ENCODE peak calls at places on chromosomes 3 and 15, in six cellular contexts. N, T, G, P, I and U are unnamed samples.

GRCh38 chr3:98991393-98991792 is 89.9 kb upstream of the DCBLD2 start:
- ATAC-seq in N (no peak), T (no peak), G (no peak), P (no peak), I (peak; percentile 71), U (no peak)

GRCh38 chr3:62445267-62445666 is 71.9 kb upstream of the FEZF2 start:
- ATAC-seq in N (no peak), T (no peak), G (no peak), P (no peak), I (peak; percentile 58), U (no peak)

GRCh38 chr3:122084795-122085194 is 29.6 kb downstream of the CD86 start:
- ATAC-seq in N (no peak), T (no peak), G (no peak), P (no peak), I (no peak), U (no peak)

GRCh38 chr3:13223574-13224237 is 150.5 kb upstream of the IQSEC1 start:
- ATAC-seq in N (no peak), T (peak; percentile 85), G (peak; percentile 19), P (no peak), I (no peak), U (no peak)

GRCh38 chr3:126450744-126451143 is 24.9 kb downstream of the ZXDC start:
- ATAC-seq in N (no peak), T (no peak), G (no peak), P (no peak), I (no peak), U (no peak)

GRCh38 chr15:52434885-52435284 is 93.8 kb downstream of the MYO5A start:
- ATAC-seq in N (no peak), T (no peak), G (no peak), P (no peak), I (no peak), U (no peak)

GRCh38 chr3:8864570-8865350 is 95.3 kb upstream of the OXTR start:
- ATAC-seq in N (no peak), T (no peak), G (no peak), P (no peak), I (peak; percentile 59), U (no peak)

GRCh38 chr3:80994085-80994665 is 767.3 kb downstream of the GBE1 start:
- ATAC-seq in N (no peak), T (peak; percentile 40), G (no peak), P (no peak), I (peak; percentile 33), U (no peak)

GRCh38 chr3:45208587-45208986 is 17.5 kb downstream of the TMEM158 start:
- ATAC-seq in N (no peak), T (no peak), G (no peak), P (no peak), I (peak; percentile 48), U (no peak)

GRCh38 chr3:14199641-14200040 is 21.0 kb downstream of the LSM3 start:
- ATAC-seq in N (no peak), T (no peak), G (no peak), P (no peak), I (no peak), U (no peak)

GRCh38 chr3:143476965-143477640 is 357.5 kb downstream of the CHST2 start:
- ATAC-seq in N (no peak), T (no peak), G (peak; percentile 65), P (no peak), I (no peak), U (no peak)

GRCh38 chr15:38454687-38455071 is 752 bp downstream of the FAM98B start:
- ATAC-seq in N (no peak), T (peak; percentile 70), G (peak; percentile 15), P (no peak), I (peak; percentile 12), U (no peak)

GRCh38 chr3:46407976-46408375 is 917 bp downstream of the CCRL2 start:
- ATAC-seq in N (no peak), T (no peak), G (no peak), P (no peak), I (no peak), U (no peak)

GRCh38 chr3:16254933-16255725 is 9.6 kb downstream of the DPH3 start:
- ATAC-seq in N (no peak), T (no peak), G (peak; percentile 34), P (no peak), I (peak; percentile 12), U (no peak)

GRCh38 chr3:148791296-148791695 is 36.3 kb upstream of the CPB1 start:
- ATAC-seq in N (no peak), T (no peak), G (no peak), P (no peak), I (no peak), U (no peak)

GRCh38 chr3:37039447-37039846 is 46.1 kb downstream of the MLH1 start:
- ATAC-seq in N (peak; percentile 19), T (no peak), G (no peak), P (no peak), I (no peak), U (no peak)

GRCh38 chr3:126077754-126078153 is 6.2 kb downstream of the SLC41A3 start:
- ATAC-seq in N (no peak), T (no peak), G (no peak), P (no peak), I (no peak), U (no peak)

GRCh38 chr3:17744693-17745092 is 2.3 kb upstream of the TBC1D5 start:
- ATAC-seq in N (no peak), T (no peak), G (no peak), P (no peak), I (no peak), U (no peak)

GRCh38 chr3:171488479-171488878 is 28.3 kb upstream of the TNIK start:
- ATAC-seq in N (no peak), T (no peak), G (no peak), P (no peak), I (no peak), U (no peak)

GRCh38 chr3:147008886-147009285 is 397.5 kb downstream of the ZIC4 start:
- ATAC-seq in N (no peak), T (no peak), G (no peak), P (no peak), I (no peak), U (no peak)

DNA sequence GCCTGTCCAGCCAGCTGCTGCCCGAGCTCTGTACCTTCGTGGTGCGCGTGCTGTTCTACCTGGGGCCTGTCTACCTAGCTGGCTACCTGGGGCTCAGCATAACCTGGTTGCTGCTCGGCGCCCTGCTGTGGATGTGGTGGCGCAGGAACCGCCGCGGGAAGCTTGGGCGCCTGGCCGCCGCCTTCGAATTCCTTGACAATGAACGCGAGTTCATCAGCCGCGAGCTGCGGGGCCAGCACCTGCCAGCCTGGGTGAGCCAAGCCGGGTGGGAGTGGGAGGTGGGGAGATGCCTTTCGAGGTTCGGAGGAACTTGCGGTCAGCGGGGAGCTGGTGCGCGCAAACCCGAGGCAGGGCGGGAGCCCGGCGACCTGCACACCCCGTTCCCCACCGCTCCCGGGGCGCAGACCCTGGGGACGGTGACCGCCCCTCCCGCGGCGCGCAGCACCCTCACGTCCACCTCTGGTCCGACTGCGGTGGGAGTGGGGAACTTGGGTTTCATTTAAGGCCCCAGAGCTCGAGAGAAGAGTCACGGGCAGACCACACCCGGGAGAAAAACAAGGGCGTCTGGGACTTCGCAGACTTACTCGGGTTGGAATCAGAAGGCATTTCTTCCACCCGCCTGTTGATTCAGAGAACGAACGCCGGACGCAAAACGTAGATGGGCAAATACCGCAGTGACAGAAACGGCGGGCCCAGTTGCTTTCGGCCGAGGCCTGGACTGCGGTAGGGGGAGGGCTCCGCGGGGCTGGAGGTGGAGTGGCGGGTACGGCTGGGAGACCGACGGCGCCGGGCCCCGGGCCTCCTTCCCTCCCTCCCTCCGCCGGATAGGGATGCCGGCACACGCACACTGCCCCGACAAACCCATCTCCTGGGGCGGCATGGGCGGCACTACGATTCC is 708 bp downstream of the ESYT3 start:
- ATAC-seq in N (no peak), T (no peak), G (no peak), P (no peak), I (no peak), U (peak; percentile 13)
- H3K4me3 ChIP-seq in N (peak overlapping the region; percentile 56), T (peak overlapping the region; percentile 38), G (no peak overlapping the region), P (peak overlapping the region; percentile 56), I (no peak overlapping the region), U (peak overlapping the region; percentile 59)

GRCh38 chr3:89787485-89787884 is 680.1 kb downstream of the EPHA3 start:
- ATAC-seq in N (no peak), T (no peak), G (no peak), P (no peak), I (no peak), U (no peak)
- TF ChIP-seq EP300 in N (no peak), T (no peak), G (no peak), P (no peak), I (no peak), U (no peak)

GRCh38 chr15:97401970-97402369 is 558.5 kb upstream of the ARRDC4 start:
- ATAC-seq in N (no peak), T (no peak), G (no peak), P (no peak), I (no peak), U (no peak)
- H3K4me1 ChIP-seq in N (no peaks in the 10 kb centered on the region), T (no peaks in the 10 kb centered on the region), G (no peaks in the 10 kb centered on the region), P (no peaks in the 10 kb centered on the region), I (no peaks in the 10 kb centered on the region), U (no peaks in the 10 kb centered on the region)

GRCh38 chr15:90300988-90301715 is 35.7 kb downstream of the NGRN start:
- ATAC-seq in N (peak; percentile 84), T (peak; percentile 97), G (peak; percentile 92), P (peak; percentile 59), I (peak; percentile 86), U (peak; percentile 25)
- H3K4me3 ChIP-seq in N (no peak overlapping the region), T (no peak overlapping the region), G (no peak overlapping the region), P (no peak overlapping the region), I (no peak overlapping the region), U (no peak overlapping the region)

DNA sequence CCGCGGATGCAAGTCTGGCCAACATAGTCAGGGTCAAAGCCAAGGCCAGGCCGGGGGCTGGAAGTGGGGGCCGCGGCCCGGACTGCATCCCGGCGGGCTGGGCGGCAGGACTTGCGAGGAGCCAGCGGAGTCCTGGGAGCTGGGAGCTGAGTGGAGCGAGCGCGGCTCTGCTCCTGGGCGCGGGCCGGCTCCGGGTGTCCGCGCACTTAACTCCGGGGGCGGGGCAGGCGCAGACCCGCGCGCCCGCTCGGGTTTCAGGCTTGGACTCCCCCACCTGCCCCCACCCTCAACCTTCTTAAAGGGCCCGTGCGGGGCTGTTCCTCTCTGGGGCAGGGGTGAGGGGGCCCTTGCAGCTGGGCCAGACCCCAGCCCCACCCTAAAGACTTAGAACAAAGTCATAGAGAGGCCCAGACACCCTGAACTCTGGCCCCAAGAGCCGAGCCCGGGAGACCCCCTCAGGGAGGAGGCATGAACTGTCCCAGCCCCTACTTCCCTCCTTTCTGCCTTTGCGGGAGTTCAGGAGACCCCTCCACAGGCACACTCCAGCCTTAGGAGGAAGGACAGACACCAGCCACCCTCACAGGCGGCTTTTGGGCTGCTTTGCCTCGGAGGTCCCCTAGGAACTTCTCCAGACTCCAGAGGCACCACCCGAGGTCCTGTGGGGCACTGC is at the start of gene CSPG4:
- ATAC-seq in N (no peak), T (peak; percentile 72), G (peak; percentile 88), P (no peak), I (peak; percentile 27), U (peak; percentile 84)
- TF ChIP-seq EP300 in N (no peak), T (no peak), G (no peak), P (no peak), I (no peak), U (no peak)

GRCh38 chr3:69108813-69109212 is 13.6 kb downstream of the LMOD3 start:
- ATAC-seq in N (no peak), T (no peak), G (peak; percentile 58), P (no peak), I (no peak), U (no peak)
- H3K4me1 ChIP-seq in N (no peaks in the 10 kb centered on the region), T (no peaks in the 10 kb centered on the region), G (peaks cover 15% of the 10 kb centered on the region), P (peaks cover 4% of the 10 kb centered on the region), I (no peaks in the 10 kb centered on the region), U (peaks cover 29% of the 10 kb centered on the region)

GRCh38 chr15:42826251-42826890 is 89.4 kb upstream of the CDAN1 start:
- ATAC-seq in N (no peak), T (no peak), G (no peak), P (no peak), I (no peak), U (no peak)
- H3K4me3 ChIP-seq in N (no peak overlapping the region), T (no peak overlapping the region), G (no peak overlapping the region), P (no peak overlapping the region), I (no peak overlapping the region), U (no peak overlapping the region)